ENCODE peak calls at places on chromosomes 11 and 22, in eight cellular contexts. V, R, A, J, E, U, D and N are unnamed samples.

GRCh38 chr11:111299111-111300026 is 1.0 kb downstream of the POU2AF3 start:
- DNase-seq in E (no peak), U (no peak), A (no peak), D (no peak), J (no peak), R (no peak), V (peak; percentile 52), N (peak; percentile 56)

GRCh38 chr22:38572065-38572464 is 2.1 kb upstream of the DMC1 start:
- DNase-seq in E (no peak), R (peak; percentile 54), J (peak; percentile 20), A (no peak), V (peak; percentile 22), D (peak; percentile 28), U (peak; percentile 29), N (peak; percentile 3)

GRCh38 chr11:65558002-65558784 is at the start of gene LTBP3:
- DNase-seq in U (no peak), V (peak; percentile 70), A (no peak), D (no peak), E (no peak), J (no peak), R (peak; percentile 67), N (peak; percentile 80)

GRCh38 chr11:119721129-119722120 is 7.6 kb downstream of the NECTIN1 start:
- DNase-seq in E (peak; percentile 51), R (peak; percentile 60), U (no peak), J (no peak), D (no peak), V (no peak), A (no peak), N (no peak)

GRCh38 chr11:68532719-68533369 is 72.3 kb downstream of the PPP6R3 start:
- DNase-seq in D (no peak), V (no peak), A (no peak), U (no peak), J (no peak), R (no peak), E (no peak), N (no peak)

GRCh38 chr11:126282361-126282741 is 542 bp upstream of the TIRAP start:
- DNase-seq in R (peak; percentile 35), D (no peak), V (no peak), J (no peak), U (peak; percentile 43), A (no peak), E (no peak), N (peak; percentile 42)

GRCh38 chr11:68128682-68129327 is 7.6 kb upstream of the CHKA start:
- DNase-seq in U (no peak), R (peak; percentile 56), J (no peak), V (no peak), D (no peak), E (no peak), A (no peak), N (no peak)

GRCh38 chr11:11750479-11750878 is 91.3 kb upstream of the USP47 start:
- DNase-seq in V (no peak), E (no peak), A (no peak), J (no peak), U (no peak), D (no peak), R (no peak), N (no peak)

GRCh38 chr11:123800041-123800440 is 6.1 kb downstream of the OR6M1 start:
- DNase-seq in J (no peak), U (no peak), V (no peak), D (no peak), A (no peak), E (no peak), R (peak; percentile 93), N (no peak)

GRCh38 chr11:128567130-128567529 is 20.2 kb downstream of the ETS1 start:
- DNase-seq in U (no peak), E (no peak), R (no peak), J (no peak), V (no peak), D (no peak), A (no peak), N (no peak)

GRCh38 chr11:804599-804964 is 449 bp downstream of the PIDD1 start:
- DNase-seq in A (no peak), D (no peak), J (no peak), V (no peak), R (no peak), E (no peak), U (no peak), N (no peak)

GRCh38 chr22:37681556-37682049 is 4.5 kb upstream of the NOL12 start:
- DNase-seq in V (peak; percentile 69), E (peak; percentile 42), U (peak; percentile 83), D (peak; percentile 16), J (no peak), R (peak; percentile 82), A (peak; percentile 49), N (peak; percentile 21)

GRCh38 chr22:41848468-41848867 is 15.6 kb downstream of the SREBF2 start:
- DNase-seq in J (no peak), R (no peak), A (no peak), D (no peak), U (no peak), V (no peak), E (no peak), N (no peak)

GRCh38 chr11:118911880-118912741 is 13.6 kb downstream of the BCL9L start:
- DNase-seq in A (peak; percentile 58), E (no peak), J (no peak), D (no peak), U (peak; percentile 89), R (peak; percentile 69), V (no peak), N (no peak)

GRCh38 chr11:10735532-10736465 is 15.2 kb upstream of the CTR9 start:
- DNase-seq in E (peak; percentile 90), D (peak; percentile 85), U (peak; percentile 95), V (peak; percentile 82), R (peak; percentile 96), A (peak; percentile 67), J (peak; percentile 72), N (peak; percentile 84)

GRCh38 chr11:107741044-107741823 is 29.4 kb upstream of the SLN start:
- DNase-seq in U (no peak), V (peak; percentile 34), E (no peak), R (peak; percentile 46), J (peak; percentile 18), A (no peak), D (no peak), N (no peak)

GRCh38 chr22:45251828-45252227 is 11.1 kb upstream of the KIAA0930 start:
- DNase-seq in R (no peak), D (no peak), V (no peak), A (no peak), E (no peak), J (no peak), U (no peak), N (no peak)

GRCh38 chr11:74685905-74686304 is 45.3 kb downstream of the CHRDL2 start:
- DNase-seq in J (no peak), D (no peak), A (no peak), U (no peak), R (no peak), E (no peak), V (no peak), N (peak; percentile 21)

GRCh38 chr22:39077513-39077840 is 402 bp downstream of the APOBEC3G start:
- DNase-seq in R (no peak), U (no peak), A (no peak), V (no peak), E (no peak), J (no peak), D (no peak), N (no peak)

GRCh38 chr11:61281581-61282250 is 13.4 kb downstream of the VWCE start:
- DNase-seq in V (peak; percentile 63), R (peak; percentile 63), U (peak; percentile 79), D (no peak), E (peak; percentile 56), J (no peak), A (no peak), N (no peak)

GRCh38 chr22:41351011-41351410 is 30.7 kb upstream of the TEF start:
- DNase-seq in V (no peak), U (no peak), E (no peak), A (no peak), D (no peak), J (no peak), R (no peak), N (no peak)

GRCh38 chr22:25162561-25162960 is 37.1 kb upstream of the CRYBB3 start:
- DNase-seq in D (no peak), V (no peak), A (no peak), J (no peak), U (no peak), E (no peak), R (no peak), N (no peak)

GRCh38 chr22:38066381-38067027 is 9.3 kb downstream of the PICK1 start:
- DNase-seq in U (no peak), E (no peak), D (no peak), V (no peak), A (no peak), J (no peak), R (no peak), N (no peak)

GRCh38 chr11:69369945-69370344 is 76.0 kb downstream of the MYEOV start:
- DNase-seq in A (no peak), V (no peak), J (no peak), U (no peak), E (no peak), D (no peak), R (no peak), N (no peak)